ENCODE peak calls at places on chromosomes 7 and 10, in ten cellular contexts. U, M, E, I, V, O, F, Y, P and R are unnamed samples.

GRCh38 chr7:90764848-90765570 is 168.9 kb downstream of the CDK14 start:
- DNase-seq in U (no peak), M (no peak), E (no peak), I (no peak), V (no peak), O (no peak), F (no peak), Y (no peak), P (no peak), R (no peak)

GRCh38 chr10:127890935-127891334 is 1.8 kb downstream of the CLRN3 start:
- DNase-seq in U (no peak), M (no peak), E (no peak), I (no peak), V (no peak), O (no peak), F (no peak), Y (no peak), P (no peak), R (no peak)

GRCh38 chr7:55191926-55192692 is 173.0 kb upstream of the LANCL2 start:
- DNase-seq in U (no peak), M (peak; percentile 55), E (no peak), I (no peak), V (peak; percentile 80), O (no peak), F (no peak), Y (no peak), P (no peak), R (no peak)

GRCh38 chr7:23662124-23662982 is 17.6 kb upstream of the FAM221A start:
- DNase-seq in U (no peak), M (no peak), E (no peak), I (no peak), V (no peak), O (no peak), F (no peak), Y (no peak), P (no peak), R (no peak)

GRCh38 chr7:30938435-30939316 is 25.1 kb upstream of the GHRHR start:
- DNase-seq in U (peak; percentile 53), M (peak; percentile 92), E (peak; percentile 54), I (peak; percentile 89), V (peak; percentile 95), O (peak; percentile 69), F (peak; percentile 19), Y (peak; percentile 88), P (peak; percentile 58), R (peak; percentile 93)

GRCh38 chr10:7045891-7046599 is 364.8 kb downstream of the SFMBT2 start:
- DNase-seq in U (peak; percentile 49), M (no peak), E (no peak), I (no peak), V (no peak), O (no peak), F (no peak), Y (no peak), P (peak; percentile 97), R (no peak)

GRCh38 chr10:83539528-83540308 is 599.6 kb upstream of the GHITM start:
- DNase-seq in U (no peak), M (peak; percentile 90), E (no peak), I (peak; percentile 54), V (no peak), O (peak; percentile 13), F (peak; percentile 83), Y (no peak), P (no peak), R (peak; percentile 87)

GRCh38 chr10:27068217-27068891 is 31.9 kb downstream of the ANKRD26 start:
- DNase-seq in U (peak; percentile 13), M (no peak), E (no peak), I (no peak), V (no peak), O (no peak), F (no peak), Y (no peak), P (no peak), R (no peak)

GRCh38 chr7:50229964-50230363 is 74.6 kb upstream of the IKZF1 start:
- DNase-seq in U (no peak), M (no peak), E (no peak), I (no peak), V (no peak), O (no peak), F (no peak), Y (no peak), P (peak; percentile 50), R (no peak)

GRCh38 chr7:108488902-108489538 is 32.8 kb upstream of the NRCAM start:
- DNase-seq in U (no peak), M (no peak), E (no peak), I (no peak), V (no peak), O (no peak), F (no peak), Y (no peak), P (no peak), R (no peak)

GRCh38 chr7:113289140-113289740 is 170.9 kb upstream of the SMIM30 start:
- DNase-seq in U (no peak), M (no peak), E (no peak), I (peak; percentile 39), V (no peak), O (no peak), F (peak; percentile 46), Y (no peak), P (peak; percentile 56), R (no peak)

GRCh38 chr10:101903827-101904520 is 60.4 kb upstream of the KCNIP2 start:
- DNase-seq in U (peak; percentile 84), M (peak; percentile 86), E (no peak), I (no peak), V (no peak), O (no peak), F (no peak), Y (no peak), P (no peak), R (no peak)

GRCh38 chr10:43138757-43139241 is 554 bp downstream of the CSGALNACT2 start:
- DNase-seq in U (peak; percentile 52), M (no peak), E (peak; percentile 65), I (no peak), V (no peak), O (no peak), F (no peak), Y (peak; percentile 23), P (peak; percentile 47), R (no peak)

GRCh38 chr10:34635111-34635510 is 180.0 kb downstream of the PARD3 start:
- DNase-seq in U (no peak), M (no peak), E (no peak), I (no peak), V (no peak), O (no peak), F (no peak), Y (no peak), P (no peak), R (no peak)

GRCh38 chr7:107843184-107843583 is 40.2 kb upstream of the SLC26A3 start:
- DNase-seq in U (no peak), M (no peak), E (no peak), I (no peak), V (no peak), O (no peak), F (no peak), Y (no peak), P (no peak), R (no peak)

GRCh38 chr7:50418934-50419333 is 31.2 kb downstream of the FIGNL1 start:
- DNase-seq in U (no peak), M (no peak), E (no peak), I (no peak), V (no peak), O (no peak), F (no peak), Y (no peak), P (no peak), R (no peak)

GRCh38 chr10:110461530-110461929 is 36.2 kb upstream of the DUSP5 start:
- DNase-seq in U (no peak), M (no peak), E (no peak), I (no peak), V (peak; percentile 6), O (no peak), F (no peak), Y (no peak), P (no peak), R (no peak)

GRCh38 chr10:88293073-88293472 is 290.0 kb downstream of the RNLS start:
- DNase-seq in U (no peak), M (no peak), E (no peak), I (no peak), V (no peak), O (no peak), F (no peak), Y (no peak), P (no peak), R (no peak)